ENCODE peak calls at places on chromosomes 6 and 20, in eight cellular contexts. Q is GM10248; P is astrocyte of the cerebellum; B is activated B cell treated with CpG ODN at 0.5 μM for 24 hours; Z is Peyer's patch; W is WTC11; E is tibial artery; N is CD4-positive, alpha-beta T cell. R is an unnamed sample.

GRCh38 chr6:40356242-40356910 is 230.8 kb downstream of the LRFN2 start:
- DNase-seq in Q (no peak), P (peak), B (no peak), Z (no peak), W (no peak), E (no peak), N (no peak), R (no peak)

GRCh38 chr6:9233686-9234085 is 798.3 kb upstream of the SLC35B3 start:
- DNase-seq in Q (no peak), P (no peak), B (no peak), Z (no peak), W (no peak), E (no peak), N (no peak), R (no peak)

GRCh38 chr6:34566830-34567546 is 10.9 kb upstream of the SPDEF start:
- DNase-seq in Q (no peak), P (no peak), B (no peak), Z (no peak), W (no peak), E (no peak), N (no peak), R (no peak)

GRCh38 chr6:153117986-153118886 is 12.8 kb downstream of the RGS17 start:
- DNase-seq in Q (peak), P (no peak), B (no peak), Z (no peak), W (no peak), E (no peak), N (no peak), R (no peak)

GRCh38 chr6:79127660-79128059 is 49.6 kb upstream of the PHIP start:
- DNase-seq in Q (no peak), P (no peak), B (no peak), Z (no peak), W (peak), E (no peak), N (no peak), R (no peak)

GRCh38 chr6:40399888-40400468 is 187.2 kb downstream of the LRFN2 start:
- DNase-seq in Q (no peak), P (no peak), B (no peak), Z (no peak), W (no peak), E (no peak), N (no peak), R (no peak)

GRCh38 chr20:62571667-62572344 is 70.5 kb upstream of the SLCO4A1 start:
- DNase-seq in Q (peak), P (no peak), B (no peak), Z (no peak), W (peak), E (no peak), N (no peak), R (no peak)

GRCh38 chr20:37347891-37348642 is 2.1 kb downstream of the SRC start:
- DNase-seq in Q (no peak), P (no peak), B (no peak), Z (peak), W (no peak), E (peak), N (no peak), R (no peak)

GRCh38 chr6:128704601-128705000 is 178.3 kb upstream of the LAMA2 start:
- DNase-seq in Q (no peak), P (no peak), B (no peak), Z (no peak), W (no peak), E (no peak), N (no peak), R (no peak)

DNA sequence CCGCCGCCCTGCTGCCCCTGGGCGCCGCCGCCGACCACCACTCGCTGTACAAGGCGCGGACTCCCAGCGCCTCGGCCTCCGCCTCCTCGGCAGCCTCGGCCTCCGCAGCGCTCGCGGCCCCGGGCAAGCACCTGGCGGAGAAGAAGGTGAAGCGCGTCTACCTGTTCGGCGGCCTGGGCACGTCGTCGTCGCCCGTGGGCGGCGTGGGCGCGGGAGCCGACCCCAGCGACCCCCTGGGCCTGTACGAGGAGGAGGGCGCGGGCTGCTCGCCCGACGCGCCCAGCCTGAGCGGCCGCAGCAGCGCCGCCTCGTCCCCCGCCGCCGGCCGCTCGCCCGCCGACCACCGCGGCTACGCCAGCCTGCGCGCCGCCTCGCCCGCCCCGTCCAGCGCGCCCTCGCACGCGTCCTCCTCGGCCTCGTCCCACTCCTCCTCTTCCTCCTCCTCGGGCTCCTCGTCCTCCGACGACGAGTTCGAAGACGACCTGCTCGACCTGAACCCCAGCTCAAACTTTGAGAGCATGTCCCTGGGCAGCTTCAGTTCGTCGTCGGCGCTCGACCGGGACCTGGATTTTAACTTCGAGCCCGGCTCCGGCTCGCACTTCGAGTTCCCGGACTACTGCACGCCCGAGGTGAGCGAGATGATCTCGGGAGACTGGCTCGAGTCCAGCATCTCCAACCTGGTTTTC is 1.9 kb downstream of the SOX4 start:
- DNase-seq in Q (peak), P (no peak), B (peak), Z (peak), W (peak), E (peak), N (no peak), R (no peak)
- TF ChIP-seq CTCF in Q (no peak), P (peak), B (no peak), Z (no peak), W (no peak), E (peak), N (no peak), R (no peak)

GRCh38 chr6:94049001-94049400 is 629.6 kb upstream of the EPHA7 start:
- DNase-seq in Q (no peak), P (no peak), B (no peak), Z (no peak), W (no peak), E (no peak), N (no peak), R (no peak)

GRCh38 chr6:94050515-94050914 is 631.2 kb upstream of the EPHA7 start:
- DNase-seq in Q (no peak), P (no peak), B (no peak), Z (no peak), W (no peak), E (no peak), N (no peak), R (no peak)

GRCh38 chr6:94052754-94053153 is 633.4 kb upstream of the EPHA7 start:
- DNase-seq in Q (no peak), P (no peak), B (no peak), Z (no peak), W (no peak), E (no peak), N (no peak), R (no peak)
- TF ChIP-seq CTCF in Q (peak), P (peak), B (no peak), Z (no peak), W (no peak), E (no peak), N (no peak), R (no peak)

GRCh38 chr20:19886666-19887288 is 128.7 kb downstream of the RIN2 start:
- DNase-seq in Q (no peak), P (no peak), B (no peak), Z (peak), W (no peak), E (no peak), N (no peak), R (no peak)
- TF ChIP-seq CTCF in Q (no peak), P (peak), B (no peak), Z (no peak), W (no peak), E (no peak), N (no peak), R (peak)

DNA sequence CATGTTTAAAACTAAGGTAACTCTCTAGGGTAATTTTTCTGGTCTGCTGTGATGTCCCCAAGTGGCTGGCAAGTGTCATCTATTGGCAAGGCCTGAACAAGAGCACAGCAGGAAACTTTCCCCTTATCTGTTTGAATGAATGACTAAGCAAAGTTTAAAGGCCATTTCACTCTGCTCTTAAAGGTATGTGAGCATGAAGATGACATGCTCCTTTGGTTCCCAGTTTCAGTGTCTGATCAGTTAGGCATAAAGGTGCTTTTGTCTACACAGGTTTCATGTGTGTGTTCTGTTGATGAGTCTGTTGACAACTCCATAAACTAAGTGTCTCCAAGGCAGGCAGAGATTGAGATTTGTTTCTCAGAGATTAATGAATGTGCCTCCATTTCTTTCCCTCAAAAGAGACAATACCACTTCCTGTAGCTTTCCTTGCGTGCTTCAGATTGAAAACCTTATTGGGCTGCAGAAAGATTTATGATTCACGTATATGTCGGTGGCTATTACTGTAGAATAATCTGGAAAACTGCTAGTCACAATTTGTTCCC is 83.9 kb downstream of the MAP3K7 start:
- DNase-seq in Q (no peak), P (no peak), B (no peak), Z (no peak), W (no peak), E (no peak), N (no peak), R (no peak)
- TF ChIP-seq CTCF in Q (no peak), P (no peak), B (no peak), Z (no peak), W (no peak), E (no peak), N (no peak), R (no peak)

DNA sequence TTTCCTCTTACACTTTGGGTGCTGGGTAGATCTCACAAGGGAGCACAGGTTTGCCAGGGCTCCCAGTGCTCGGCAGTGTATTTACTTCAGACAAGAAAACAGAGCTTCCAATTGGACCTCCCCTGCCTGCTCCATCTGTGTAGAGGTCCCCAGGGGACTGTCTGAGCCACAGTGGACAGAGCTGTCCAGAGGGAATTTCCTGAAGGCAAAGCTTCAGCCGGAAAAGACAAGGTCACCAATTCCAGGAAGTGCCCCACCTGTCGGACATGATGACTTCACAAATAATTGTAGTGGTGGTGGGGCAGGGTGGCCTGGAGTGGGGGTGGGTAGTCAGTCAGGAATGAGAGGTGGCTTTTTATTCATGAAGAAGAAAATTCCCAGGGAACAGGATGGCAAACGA is 18.6 kb downstream of the ADGRF5 start:
- DNase-seq in Q (no peak), P (no peak), B (no peak), Z (no peak), W (peak), E (no peak), N (no peak), R (no peak)
- TF ChIP-seq CTCF in Q (no peak), P (no peak), B (no peak), Z (no peak), W (no peak), E (no peak), N (no peak), R (no peak)

GRCh38 chr6:43771210-43771857 is 1.3 kb downstream of the VEGFA start:
- DNase-seq in Q (peak), P (no peak), B (peak), Z (peak), W (peak), E (peak), N (peak), R (no peak)
- TF ChIP-seq CTCF in Q (no peak), P (no peak), B (no peak), Z (no peak), W (no peak), E (no peak), N (no peak), R (no peak)

GRCh38 chr6:23414204-23414501 is 711.9 kb upstream of the NRSN1 start:
- DNase-seq in Q (peak), P (peak), B (no peak), Z (no peak), W (no peak), E (no peak), N (no peak), R (peak)
- TF ChIP-seq CTCF in Q (no peak), P (peak), B (no peak), Z (no peak), W (no peak), E (peak), N (no peak), R (peak)

GRCh38 chr6:108558372-108559096 is 2.2 kb upstream of the FOXO3 start:
- DNase-seq in Q (peak), P (peak), B (peak), Z (peak), W (peak), E (peak), N (peak), R (peak)

GRCh38 chr6:108557494-108558371 is 3.0 kb upstream of the FOXO3 start:
- DNase-seq in Q (peak), P (no peak), B (peak), Z (peak), W (peak), E (peak), N (peak), R (no peak)

GRCh38 chr6:108560463-108561308 is at the start of gene FOXO3:
- DNase-seq in Q (peak), P (peak), B (peak), Z (peak), W (peak), E (peak), N (peak), R (peak)

GRCh38 chr6:108559884-108560462 is 744 bp upstream of the FOXO3 start:
- DNase-seq in Q (no peak), P (peak), B (no peak), Z (peak), W (peak), E (peak), N (no peak), R (no peak)

GRCh38 chr6:108559097-108559883 is 1.4 kb upstream of the FOXO3 start:
- DNase-seq in Q (peak), P (peak), B (peak), Z (peak), W (peak), E (peak), N (peak), R (peak)
- TF ChIP-seq CTCF in Q (no peak), P (no peak), B (no peak), Z (no peak), W (no peak), E (no peak), N (no peak), R (no peak)

GRCh38 chr6:109807881-109808280 is 116.8 kb downstream of the FIG4 start:
- DNase-seq in Q (no peak), P (no peak), B (no peak), Z (no peak), W (no peak), E (no peak), N (no peak), R (no peak)
- TF ChIP-seq CTCF in Q (no peak), P (no peak), B (no peak), Z (no peak), W (no peak), E (no peak), N (no peak), R (no peak)

DNA sequence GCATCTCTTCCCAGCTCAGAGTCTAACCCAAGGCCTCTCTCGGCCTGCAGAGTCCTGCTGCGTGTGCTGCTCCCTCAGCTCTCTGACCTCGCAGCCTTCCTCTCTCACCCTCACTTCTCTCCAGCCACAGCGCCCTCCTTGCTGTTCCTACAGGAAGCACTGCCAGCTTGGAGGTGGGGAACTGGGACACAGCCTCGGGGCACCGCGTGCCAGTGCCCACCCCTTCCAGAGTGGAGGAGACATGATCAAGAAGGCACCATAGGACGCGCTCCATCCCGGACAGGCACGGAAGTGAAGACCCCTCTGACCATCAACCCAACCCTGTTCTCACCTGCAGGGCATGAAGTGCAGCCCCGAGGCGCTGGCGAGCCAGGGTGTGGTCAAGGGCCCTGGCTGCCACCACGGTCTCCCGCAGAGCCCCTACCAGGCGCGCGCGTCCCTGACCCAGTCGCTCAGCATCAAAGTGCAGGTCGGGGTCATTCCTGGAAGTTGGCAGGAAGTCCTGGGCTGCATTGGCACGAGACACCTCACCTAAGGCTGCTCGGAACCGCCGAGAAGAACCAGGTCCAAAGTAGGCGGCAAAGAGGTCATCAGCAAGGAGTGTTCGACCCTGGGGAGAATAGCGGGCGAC is 1.4 kb downstream of the VWA7 start:
- DNase-seq in Q (no peak), P (no peak), B (no peak), Z (no peak), W (no peak), E (no peak), N (no peak), R (no peak)
- TF ChIP-seq CTCF in Q (no peak), P (no peak), B (no peak), Z (no peak), W (no peak), E (no peak), N (no peak), R (no peak)

R was measured in AG09319.